ENCODE peak calls at places on chromosomes 13 and 19, in four cellular contexts. O is SK-N-SH, M is fibroblast of mammary gland, W is mucosa of descending colon. Z is an unnamed sample.

GRCh38 chr19:23415034-23415433 is 19.8 kb upstream of the ZNF91 start:
- DNase-seq in O (no peak), M (no peak), W (peak; percentile 61), Z (no peak)

GRCh38 chr19:5212101-5212500 is 128.5 kb downstream of the PTPRS start:
- DNase-seq in O (no peak), M (no peak), W (no peak), Z (no peak)

GRCh38 chr19:41321600-41322270 is 11.8 kb downstream of the CCDC97 start:
- DNase-seq in O (peak; percentile 90), M (peak; percentile 74), W (no peak), Z (no peak)

GRCh38 chr19:17414097-17414496 is 5.8 kb upstream of the MVB12A start:
- DNase-seq in O (no peak), M (no peak), W (no peak), Z (no peak)

GRCh38 chr19:49151339-49152217 is 3.6 kb downstream of the HRC start:
- DNase-seq in O (peak; percentile 79), M (peak; percentile 23), W (peak; percentile 99), Z (no peak)

GRCh38 chr13:74046461-74046860 is 87.7 kb downstream of the KLF12 start:
- DNase-seq in O (no peak), M (no peak), W (no peak), Z (no peak)

GRCh38 chr19:40778865-40779284 is 828 bp downstream of the RAB4B start:
- DNase-seq in O (no peak), M (peak; percentile 55), W (no peak), Z (no peak)

GRCh38 chr13:100040196-100040595 is 48.7 kb upstream of the PCCA start:
- DNase-seq in O (no peak), M (no peak), W (no peak), Z (no peak)

GRCh38 chr13:110387451-110388140 is 80.5 kb downstream of the COL4A2 start:
- DNase-seq in O (no peak), M (peak; percentile 74), W (no peak), Z (no peak)

GRCh38 chr19:35048911-35049411 is 7.4 kb downstream of the HPN start:
- DNase-seq in O (no peak), M (no peak), W (no peak), Z (no peak)

GRCh38 chr19:48629599-48630288 is 7.4 kb downstream of the DBP start:
- DNase-seq in O (peak; percentile 71), M (no peak), W (peak; percentile 91), Z (no peak)

GRCh38 chr19:44697670-44698034 is 1.3 kb upstream of the CEACAM16 start:
- DNase-seq in O (no peak), M (no peak), W (no peak), Z (no peak)

GRCh38 chr19:44696939-44697669 is 1.8 kb upstream of the CEACAM16 start:
- DNase-seq in O (no peak), M (no peak), W (no peak), Z (no peak)

GRCh38 chr19:44690131-44690440 is 8.9 kb upstream of the CEACAM16 start:
- DNase-seq in O (no peak), M (no peak), W (no peak), Z (no peak)

GRCh38 chr19:44692379-44692721 is 6.6 kb upstream of the CEACAM16 start:
- DNase-seq in O (no peak), M (no peak), W (no peak), Z (no peak)

DNA sequence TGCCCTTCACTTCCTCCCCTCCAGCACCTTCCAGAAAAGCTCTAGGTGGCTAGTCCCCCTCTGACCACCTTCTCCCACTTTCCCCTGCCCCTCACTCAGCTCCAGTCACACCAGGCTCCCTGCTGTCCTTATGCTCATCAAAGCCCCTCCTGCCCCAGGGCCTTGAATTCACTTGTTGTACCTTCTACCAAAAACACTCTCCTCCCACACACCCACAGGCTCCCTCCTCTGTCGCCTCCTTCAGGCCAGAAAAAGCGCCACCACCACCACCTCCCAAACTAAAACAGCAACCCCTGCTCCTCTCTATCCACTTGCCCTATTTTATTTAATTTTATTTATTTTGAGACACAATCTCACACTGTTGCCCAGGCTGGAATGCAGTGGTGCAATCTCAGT is 4.8 kb upstream of the CEACAM16 start:
- DNase-seq in O (no peak), M (no peak), W (peak; percentile 55), Z (no peak)
- TF ChIP-seq CTCF in O (peak; percentile 50), M (peak; percentile 40), W (no peak), Z (peak; percentile 22)

GRCh38 chr19:29880498-29881081 is 61.4 kb upstream of the URI1 start:
- DNase-seq in O (no peak), M (no peak), W (no peak), Z (no peak)
- H3K4me3 ChIP-seq in O (no peak overlapping the region), M (no peak overlapping the region), W (no peak overlapping the region), Z (no peak overlapping the region)

GRCh38 chr19:8835446-8835845 is 3.3 kb downstream of the MBD3L1 start:
- DNase-seq in O (no peak), M (no peak), W (no peak), Z (no peak)

GRCh38 chr19:8831832-8832131 is 322 bp downstream of the ZNF558 start:
- DNase-seq in O (no peak), M (no peak), W (no peak), Z (no peak)

GRCh38 chr19:8835877-8836276 is 3.7 kb downstream of the MBD3L1 start:
- DNase-seq in O (no peak), M (no peak), W (no peak), Z (no peak)

GRCh38 chr19:8831373-8831772 is 731 bp downstream of the ZNF558 start:
- DNase-seq in O (no peak), M (no peak), W (no peak), Z (no peak)

DNA sequence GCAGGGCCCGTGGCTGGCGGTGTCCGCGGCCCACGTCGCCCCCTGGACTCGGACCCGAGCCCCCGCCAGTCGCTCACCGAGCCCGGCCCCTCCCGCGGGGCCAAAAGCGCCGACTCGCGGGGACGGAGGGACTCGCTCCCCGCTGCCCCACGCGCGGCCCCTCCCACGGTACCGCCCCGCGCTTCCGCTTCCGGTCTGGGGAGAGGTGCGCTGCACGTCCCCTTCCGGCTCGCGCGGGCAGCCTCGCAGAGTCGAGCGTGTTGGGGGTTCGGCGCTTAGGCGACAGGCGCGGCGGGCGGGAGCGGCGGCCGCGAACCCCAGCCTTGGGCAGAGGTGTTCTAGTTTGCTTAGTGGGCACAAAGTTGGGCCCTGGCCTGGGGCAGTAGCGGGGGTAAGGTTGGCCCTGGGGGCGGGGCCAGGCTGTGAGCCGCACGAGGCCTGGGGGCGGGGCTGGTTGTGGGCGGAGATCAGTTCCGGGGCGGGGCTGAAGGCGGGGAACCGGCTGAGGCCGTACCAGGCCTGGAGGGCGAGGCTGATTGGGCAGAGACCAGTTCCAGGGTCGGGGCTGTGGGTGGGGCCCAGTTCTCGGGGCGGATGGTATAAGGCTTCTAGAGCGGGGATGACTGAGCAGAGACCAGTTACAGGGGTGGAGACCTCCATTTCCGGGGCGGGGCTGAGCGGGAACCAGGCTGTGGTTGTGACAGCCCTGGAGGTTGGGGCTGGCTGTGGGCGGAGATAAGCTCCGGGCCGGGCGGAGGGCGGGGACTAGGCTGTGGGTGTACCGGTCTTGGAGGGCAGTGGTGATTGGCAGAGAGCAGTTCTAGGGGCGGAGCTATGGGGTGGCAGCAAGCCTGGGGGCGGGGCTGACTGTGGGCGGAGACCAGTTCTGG is at the start of the genes MBD3L1 and ZNF558:
- DNase-seq in O (peak; percentile 97), M (peak; percentile 94), W (peak; percentile 99), Z (peak; percentile 89)
- TF ChIP-seq CTCF in O (peak; percentile 43), M (no peak), W (peak; percentile 26), Z (peak; percentile 31)

GRCh38 chr19:7788933-7789323 is 25.9 kb downstream of the CLEC4M start:
- DNase-seq in O (no peak), M (no peak), W (no peak), Z (no peak)
- H3K4me3 ChIP-seq in O (no peak overlapping the region), M (no peak overlapping the region), W (no peak overlapping the region), Z (no peak overlapping the region)

DNA sequence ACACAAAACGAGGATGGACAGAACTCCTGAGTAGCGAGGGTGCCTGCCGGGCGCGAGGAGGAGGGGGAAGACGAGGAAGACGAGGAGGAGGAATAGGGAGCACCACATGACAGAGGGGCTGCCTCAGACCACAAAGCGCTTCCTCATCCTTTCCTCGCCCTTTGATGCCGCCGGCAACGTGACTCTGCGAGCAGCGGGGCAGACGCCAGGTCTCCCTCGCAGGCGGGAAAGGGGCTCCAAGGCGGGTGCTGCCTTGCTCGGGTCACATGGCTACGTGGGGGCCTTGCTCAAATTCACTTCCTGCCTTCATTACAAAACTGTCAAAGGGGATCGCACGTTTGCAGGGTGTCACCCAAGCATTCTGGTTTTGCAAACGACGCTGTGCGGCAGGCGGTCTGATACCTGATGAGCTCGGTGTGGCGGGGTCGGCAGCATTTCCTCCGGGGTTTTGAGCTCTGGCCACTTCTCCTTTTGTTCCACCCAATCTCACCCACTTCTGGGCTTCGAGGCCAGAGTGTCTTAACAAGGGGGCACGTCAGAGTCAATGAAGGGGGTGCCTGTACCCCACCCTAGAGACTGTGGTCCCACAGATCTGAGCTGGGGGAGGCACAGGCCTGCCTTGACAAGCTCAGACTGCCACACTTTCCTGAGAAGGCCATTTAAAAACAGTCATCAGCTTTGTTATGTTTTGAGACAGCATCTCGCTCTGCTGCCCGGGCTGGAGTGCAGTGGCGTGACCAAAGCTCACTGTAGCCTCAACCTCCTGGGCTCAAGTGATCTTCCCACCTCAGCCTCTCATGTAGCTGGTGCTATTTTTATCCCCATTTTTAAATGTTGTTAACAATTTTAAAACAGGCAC is 14.9 kb downstream of the MAP2K2 start:
- DNase-seq in O (no peak), M (no peak), W (peak; percentile 55), Z (no peak)
- TF ChIP-seq CTCF in O (no peak), M (no peak), W (no peak), Z (no peak)

DNA sequence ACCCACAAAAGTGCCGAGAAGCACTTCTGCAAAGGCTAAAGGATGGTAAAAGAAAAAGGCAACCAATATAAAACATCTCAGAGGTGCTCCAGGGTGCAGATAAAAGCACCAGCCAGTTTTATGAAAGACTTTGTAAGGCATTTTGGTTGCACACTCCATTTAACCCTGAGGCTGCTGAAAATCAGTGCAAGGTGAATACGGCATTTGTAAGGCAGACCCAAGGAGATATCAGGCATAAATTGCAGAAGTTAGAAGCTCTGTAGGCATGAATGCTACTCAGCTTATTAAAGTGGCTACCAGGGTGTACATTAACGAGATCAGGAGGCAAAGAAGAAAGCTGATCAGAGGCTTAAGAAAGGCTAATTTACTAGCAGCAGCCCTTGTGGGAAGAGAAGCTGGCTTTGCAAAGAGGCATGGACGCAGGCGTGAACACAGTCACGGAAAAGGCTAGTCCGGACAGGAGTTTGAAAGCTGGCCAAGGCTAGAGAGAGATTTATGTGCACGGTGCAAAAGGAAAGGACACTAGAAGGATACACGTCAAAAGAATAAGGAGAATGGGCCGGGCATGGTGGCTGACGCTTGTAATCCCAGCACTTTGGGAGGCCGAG is 99.6 kb downstream of the ZNF429 start:
- DNase-seq in O (no peak), M (no peak), W (peak; percentile 38), Z (no peak)
- H3K4me3 ChIP-seq in O (peak overlapping the region; percentile 47), M (peak overlapping the region; percentile 16), W (no peak overlapping the region), Z (peak overlapping the region; percentile 48)

Z was measured in AG04449.